ENCODE peak calls at places on chromosome 17, in six cellular contexts. Q is omental fat pad, C is Calu3, K is mammary epithelial cell, N is pancreas, F is neural crest cell. D is an unnamed sample.

GRCh38 chr17:82830249-82830661 is 9.6 kb downstream of the ZNF750 start:
- DNase-seq in Q (no peak), C (no peak), K (no peak), N (no peak), F (no peak), D (peak; percentile 86)

GRCh38 chr17:74216505-74216904 is 3.1 kb downstream of the TTYH2 start:
- DNase-seq in Q (no peak), C (no peak), K (no peak), N (no peak), F (no peak), D (no peak)

GRCh38 chr17:3208484-3208883 is 1.0 kb downstream of the OR1A1 start:
- DNase-seq in Q (no peak), C (no peak), K (no peak), N (no peak), F (no peak), D (no peak)

GRCh38 chr17:27958708-27959381 is 65.7 kb upstream of the LYRM9 start:
- DNase-seq in Q (no peak), C (no peak), K (no peak), N (no peak), F (no peak), D (no peak)

GRCh38 chr17:57953703-57954420 is 1.4 kb downstream of the CUEDC1 start:
- DNase-seq in Q (no peak), C (no peak), K (no peak), N (no peak), F (no peak), D (no peak)

GRCh38 chr17:66301864-66302741 is at the start of gene PRKCA:
- DNase-seq in Q (peak; percentile 26), C (peak; percentile 85), K (peak; percentile 73), N (peak; percentile 84), F (peak; percentile 53), D (peak; percentile 21)

GRCh38 chr17:79648181-79648831 is 37.5 kb upstream of the RBFOX3 start:
- DNase-seq in Q (no peak), C (no peak), K (no peak), N (no peak), F (no peak), D (no peak)

GRCh38 chr17:36675250-36675649 is 73.9 kb downstream of the MRM1 start:
- DNase-seq in Q (no peak), C (no peak), K (no peak), N (no peak), F (no peak), D (no peak)

GRCh38 chr17:29555840-29556239 is 11.0 kb downstream of the ABHD15 start:
- DNase-seq in Q (no peak), C (peak; percentile 59), K (no peak), N (no peak), F (no peak), D (no peak)
- TF ChIP-seq CTCF in Q (no peak), C (no peak), K (no peak), N (no peak), F (no peak), D (no peak)

GRCh38 chr17:43324205-43324893 is 74.4 kb upstream of the ARL4D start:
- DNase-seq in Q (no peak), C (peak; percentile 29), K (no peak), N (no peak), F (no peak), D (no peak)
- TF ChIP-seq CTCF in Q (no peak), C (no peak), K (peak; percentile 54), N (no peak), F (no peak), D (no peak)

GRCh38 chr17:80890551-80890930 is 101.1 kb upstream of the CHMP6 start:
- DNase-seq in Q (no peak), C (no peak), K (no peak), N (peak; percentile 14), F (no peak), D (no peak)
- TF ChIP-seq CTCF in Q (no peak), C (no peak), K (peak; percentile 12), N (no peak), F (no peak), D (no peak)

DNA sequence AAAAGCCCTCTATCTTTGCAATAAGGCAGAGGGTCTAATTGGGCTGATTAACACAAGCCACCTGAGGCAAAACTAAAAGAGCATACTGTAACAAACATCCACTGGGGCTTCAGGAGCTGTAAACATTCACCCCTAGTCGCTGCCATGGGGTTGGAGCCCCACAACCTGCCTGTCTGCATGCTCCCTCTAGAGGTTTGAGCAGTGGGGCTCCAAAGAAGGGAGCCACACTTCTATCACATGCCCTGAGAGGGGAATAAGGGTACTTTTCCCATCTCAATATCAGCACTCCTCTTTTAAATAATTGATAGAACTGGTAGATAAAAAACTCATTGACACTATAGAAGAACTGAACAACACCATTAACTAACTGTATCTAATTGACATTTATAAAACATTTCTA is 130.1 kb upstream of the COX10 start:
- DNase-seq in Q (no peak), C (no peak), K (no peak), N (no peak), F (no peak), D (no peak)
- TF ChIP-seq CTCF in Q (no peak), C (no peak), K (no peak), N (no peak), F (no peak), D (no peak)

GRCh38 chr17:72529386-72529785 is 408.6 kb downstream of the SOX9 start:
- DNase-seq in Q (no peak), C (no peak), K (no peak), N (no peak), F (no peak), D (no peak)
- TF ChIP-seq CTCF in Q (no peak), C (no peak), K (no peak), N (no peak), F (no peak), D (no peak)

GRCh38 chr17:81551458-81552243 is 502 bp downstream of the FAAP100 start:
- DNase-seq in Q (no peak), C (peak; percentile 32), K (peak; percentile 21), N (peak; percentile 59), F (no peak), D (no peak)
- TF ChIP-seq CTCF in Q (no peak), C (no peak), K (no peak), N (no peak), F (no peak), D (no peak)